ENCODE peak calls at places on chromosomes 3 and 15, in nine cellular contexts. A, U, B, E, N, Q, K, V and X are unnamed samples.
A peak's percentile ranks its signal among the peaks of the same experiment; 100 is the strongest.

GRCh38 chr3:28788571-28788970 is 439.9 kb upstream of the AZI2 start:
- DNase-seq in A (no peak), B (no peak), K (no peak), U (no peak), E (no peak), N (no peak), Q (peak; percentile 37), V (no peak), X (no peak)

GRCh38 chr3:178947738-178948137 is 123.9 kb downstream of the ZMAT3 start:
- DNase-seq in N (no peak), E (no peak), B (no peak), U (peak; percentile 28), K (no peak), V (no peak), Q (no peak), A (no peak), X (peak; percentile 37)

GRCh38 chr15:99732711-99733267 is 448 bp downstream of the LYSMD4 start:
- DNase-seq in N (no peak), K (no peak), U (no peak), V (peak; percentile 52), A (no peak), E (peak; percentile 57), B (peak; percentile 63), Q (peak; percentile 4), X (peak; percentile 16)

GRCh38 chr3:67090472-67090871 is 92.4 kb downstream of the KBTBD8 start:
- DNase-seq in V (peak; percentile 5), B (no peak), A (no peak), K (peak; percentile 64), E (no peak), Q (peak; percentile 8), U (peak; percentile 44), N (no peak), X (no peak)

GRCh38 chr15:82051664-82052063 is 5.8 kb upstream of the MEX3B start:
- DNase-seq in E (no peak), N (no peak), U (peak; percentile 59), V (no peak), B (no peak), K (no peak), A (no peak), Q (no peak), X (no peak)

GRCh38 chr3:49256152-49256551 is 20.9 kb downstream of the C3orf62 start:
- DNase-seq in K (no peak), U (no peak), N (no peak), B (no peak), Q (peak; percentile 24), E (no peak), A (no peak), V (no peak), X (no peak)

GRCh38 chr3:74301058-74301457 is 313.4 kb downstream of the CNTN3 start:
- DNase-seq in A (no peak), E (no peak), U (no peak), B (no peak), V (no peak), N (no peak), Q (no peak), K (no peak), X (no peak)

GRCh38 chr3:13535905-13536304 is 13.0 kb upstream of the FBLN2 start:
- DNase-seq in U (no peak), A (no peak), E (no peak), Q (no peak), B (no peak), K (no peak), N (no peak), V (no peak), X (no peak)

GRCh38 chr15:78358114-78358513 is 18.0 kb downstream of the CRABP1 start:
- DNase-seq in Q (no peak), A (no peak), K (no peak), V (no peak), E (no peak), N (no peak), B (peak; percentile 80), U (peak; percentile 6), X (no peak)

GRCh38 chr3:192915306-192915705 is 2.4 kb downstream of the MB21D2 start:
- DNase-seq in U (peak; percentile 55), A (no peak), B (peak; percentile 81), N (peak; percentile 59), K (peak; percentile 61), Q (peak; percentile 70), V (peak; percentile 59), E (no peak), X (peak; percentile 41)

DNA sequence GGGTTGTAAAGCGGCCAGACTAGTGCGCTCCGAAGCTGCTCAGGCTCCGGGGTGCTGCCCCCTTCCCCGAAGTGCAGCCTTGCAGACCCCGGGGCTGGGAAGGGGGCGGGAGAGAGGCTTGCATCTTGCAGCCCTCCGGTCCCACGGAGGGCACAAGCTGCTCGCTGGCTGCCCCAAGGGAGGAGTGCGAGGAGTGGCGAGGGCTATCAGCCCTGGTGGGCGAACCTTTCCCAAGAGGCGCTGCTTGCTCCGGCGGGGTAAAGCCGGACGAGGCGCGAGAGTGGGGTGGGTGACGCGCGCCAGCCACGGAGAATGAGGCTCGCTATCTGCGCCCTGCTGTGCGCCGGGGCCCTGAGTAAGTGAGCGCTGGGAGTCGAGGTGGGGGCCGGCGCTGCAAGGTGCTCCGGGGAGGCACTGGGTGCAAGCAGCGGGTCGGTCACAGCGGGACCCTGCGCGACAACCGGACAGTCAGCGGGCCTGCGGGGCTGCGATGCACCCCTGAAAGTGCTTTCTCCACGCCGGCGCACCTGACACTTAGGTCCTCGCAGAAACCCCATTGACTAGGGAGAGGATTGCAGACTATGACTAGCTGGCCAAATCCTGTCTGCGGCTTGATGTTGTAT is 12.7 kb upstream of the TOPBP1 start:
- DNase-seq in Q (no peak), A (no peak), U (no peak), V (no peak), N (no peak), K (peak; percentile 7), E (no peak), B (peak; percentile 56), X (peak; percentile 46)
- TF ChIP-seq EZH2 in Q (no peak), A (no peak), U (peak; percentile 78), V (peak; percentile 56), N (no peak), K (no peak), E (no peak), B (peak; percentile 74), X (no peak)

GRCh38 chr3:128484404-128485282 is 8.4 kb downstream of the GATA2 start:
- DNase-seq in U (no peak), A (no peak), N (no peak), B (peak; percentile 66), Q (no peak), K (peak; percentile 46), E (no peak), V (no peak), X (no peak)
- H3K4me3 ChIP-seq in U (no peak overlapping the region), A (no peak overlapping the region), N (peak overlapping the region; percentile 47), B (peak overlapping the region; percentile 11), Q (peak overlapping the region; percentile 93), K (peak overlapping the region; percentile 90), E (peak overlapping the region; percentile 98), V (no peak overlapping the region), X (no peak overlapping the region)

DNA sequence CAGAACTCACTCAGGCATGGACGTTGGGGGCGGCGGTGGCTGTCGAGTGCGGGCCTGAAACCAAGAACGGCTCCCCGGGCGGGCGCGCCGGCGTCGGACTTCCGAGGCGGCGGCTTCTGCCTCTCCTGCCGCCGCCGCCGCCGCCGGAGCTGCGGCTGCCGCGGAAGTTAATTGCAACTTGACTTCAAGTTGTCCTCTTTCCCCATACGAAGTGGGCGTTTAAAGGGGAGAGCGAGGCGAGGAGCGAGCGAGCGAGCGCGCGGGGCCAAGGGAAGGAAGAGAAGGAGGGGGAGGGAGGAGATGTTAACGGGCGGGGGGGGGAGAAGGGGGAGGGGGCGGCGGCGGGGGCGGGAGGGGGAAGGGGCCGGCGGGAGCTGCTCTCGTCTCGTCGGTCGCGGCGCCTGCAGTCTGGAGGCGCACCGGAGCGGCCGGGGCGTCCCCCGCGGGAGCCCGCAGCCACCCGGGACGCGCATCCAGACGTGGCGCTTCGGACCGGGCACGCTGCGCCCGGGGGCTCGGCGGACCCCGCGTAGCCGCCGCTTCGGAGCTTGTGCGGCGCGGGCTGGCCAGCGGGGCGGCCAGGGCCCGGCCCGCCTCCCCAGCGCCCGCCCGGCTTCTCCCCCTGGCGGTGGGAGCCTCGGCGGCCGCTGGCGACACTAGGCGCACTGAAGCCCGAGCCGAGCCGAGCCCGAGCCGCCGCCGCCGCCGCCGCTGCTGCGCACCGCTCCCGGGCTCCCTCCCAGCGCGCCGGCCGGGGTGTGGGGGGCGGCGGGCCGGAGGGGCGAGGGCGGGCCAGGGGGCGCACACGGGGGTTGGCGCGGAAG is 19.7 kb upstream of the SATB1 start:
- DNase-seq in B (peak; percentile 92), U (peak; percentile 50), V (peak; percentile 89), A (no peak), E (peak; percentile 31), Q (peak; percentile 77), K (peak; percentile 88), N (peak; percentile 40), X (peak; percentile 73)
- H2AFZ ChIP-seq in B (peak overlapping the region; percentile 97), U (no peak overlapping the region), V (peak overlapping the region; percentile 88), A (peak overlapping the region; percentile 73), E (no peak overlapping the region), Q (peak overlapping the region; percentile 98), K (peak overlapping the region; percentile 93), N (peak overlapping the region; percentile 99), X (peak overlapping the region; percentile 89)

DNA sequence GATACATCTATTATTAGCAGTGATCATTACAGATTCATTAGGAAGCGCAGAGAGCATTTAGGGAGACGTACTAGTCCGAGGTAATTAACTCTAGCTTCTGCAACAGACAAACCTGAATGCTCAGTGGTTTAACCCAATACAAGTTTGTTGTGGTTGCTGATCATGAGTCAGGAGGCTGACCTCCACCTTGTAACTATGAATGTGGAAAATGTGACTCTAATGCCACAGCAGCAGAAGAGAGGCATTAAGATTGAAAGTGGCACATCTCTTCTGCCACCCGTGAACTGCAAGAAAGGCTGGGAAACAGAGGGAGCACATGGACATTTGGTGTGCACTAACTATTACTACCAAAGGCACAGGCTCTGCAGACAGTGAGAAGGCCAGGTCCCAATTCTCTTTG is 71.2 kb upstream of the C3orf80 start:
- DNase-seq in V (no peak), B (no peak), K (peak; percentile 78), A (no peak), E (no peak), Q (peak; percentile 58), U (no peak), N (no peak), X (no peak)
- TF ChIP-seq EZH2 in V (no peak), B (no peak), K (no peak), A (no peak), E (no peak), Q (no peak), U (no peak), N (no peak), X (no peak)